ENCODE peak calls at places on chromosomes 4 and X, in seven cellular contexts. One of them, this sample, is unnamed.

GRCh38 chr4:39613093-39613656 is 25.5 kb downstream of the SMIM14 start:
- DNase-seq in neuronal stem cell: no peak
- DNase-seq in mesendoderm: no peak
- DNase-seq in H9: no peak
- DNase-seq in H1: no peak
- DNase-seq in trophoblast cell: no peak
- DNase-seq in mesenchymal stem cell: peak; percentile 68
- DNase-seq in this sample: peak; percentile 58

GRCh38 chr4:111214371-111214770 is 591.5 kb upstream of the PITX2 start:
- DNase-seq in neuronal stem cell: no peak
- DNase-seq in mesendoderm: no peak
- DNase-seq in H9: no peak
- DNase-seq in H1: no peak
- DNase-seq in trophoblast cell: no peak
- DNase-seq in mesenchymal stem cell: no peak
- DNase-seq in this sample: no peak

GRCh38 chrX:53085661-53086229 is 3.6 kb downstream of the TSPYL2 start:
- DNase-seq in neuronal stem cell: no peak
- DNase-seq in mesendoderm: no peak
- DNase-seq in H9: no peak
- DNase-seq in H1: no peak
- DNase-seq in trophoblast cell: no peak
- DNase-seq in mesenchymal stem cell: no peak
- DNase-seq in this sample: no peak

GRCh38 chr4:6179362-6179761 is 21.0 kb downstream of the JAKMIP1 start:
- DNase-seq in neuronal stem cell: no peak
- DNase-seq in mesendoderm: no peak
- DNase-seq in H9: no peak
- DNase-seq in H1: no peak
- DNase-seq in trophoblast cell: no peak
- DNase-seq in mesenchymal stem cell: no peak
- DNase-seq in this sample: no peak

GRCh38 chr4:7160951-7161440 is 31.3 kb upstream of the SORCS2 start:
- DNase-seq in neuronal stem cell: no peak
- DNase-seq in mesendoderm: no peak
- DNase-seq in H9: peak; percentile 15
- DNase-seq in H1: no peak
- DNase-seq in trophoblast cell: no peak
- DNase-seq in mesenchymal stem cell: no peak
- DNase-seq in this sample: no peak

GRCh38 chrX:68833855-68834331 is 5.1 kb downstream of the EFNB1 start:
- DNase-seq in neuronal stem cell: no peak
- DNase-seq in mesendoderm: no peak
- DNase-seq in H9: peak; percentile 16
- DNase-seq in H1: no peak
- DNase-seq in trophoblast cell: peak; percentile 27
- DNase-seq in mesenchymal stem cell: no peak
- DNase-seq in this sample: no peak

GRCh38 chrX:30642642-30643041 is 10.6 kb upstream of the GK start:
- DNase-seq in neuronal stem cell: no peak
- DNase-seq in mesendoderm: no peak
- DNase-seq in H9: no peak
- DNase-seq in H1: no peak
- DNase-seq in trophoblast cell: no peak
- DNase-seq in mesenchymal stem cell: no peak
- DNase-seq in this sample: no peak

GRCh38 chr4:177128306-177128705 is 181.4 kb upstream of the NEIL3 start:
- DNase-seq in neuronal stem cell: no peak
- DNase-seq in mesendoderm: no peak
- DNase-seq in H9: no peak
- DNase-seq in H1: no peak
- DNase-seq in trophoblast cell: peak; percentile 15
- DNase-seq in mesenchymal stem cell: peak; percentile 48
- DNase-seq in this sample: peak; percentile 72

GRCh38 chrX:136130931-136131843 is 16.1 kb upstream of the FHL1 start:
- DNase-seq in neuronal stem cell: no peak
- DNase-seq in mesendoderm: no peak
- DNase-seq in H9: no peak
- DNase-seq in H1: no peak
- DNase-seq in trophoblast cell: peak; percentile 13
- DNase-seq in mesenchymal stem cell: peak; percentile 84
- DNase-seq in this sample: peak; percentile 82

GRCh38 chr4:74018771-74019170 is 19.7 kb downstream of the CXCL3 start:
- DNase-seq in neuronal stem cell: no peak
- DNase-seq in mesendoderm: no peak
- DNase-seq in H9: no peak
- DNase-seq in H1: no peak
- DNase-seq in trophoblast cell: no peak
- DNase-seq in mesenchymal stem cell: no peak
- DNase-seq in this sample: peak; percentile 14

GRCh38 chr4:88985088-88985779 is 71.8 kb downstream of the FAM13A start:
- DNase-seq in neuronal stem cell: no peak
- DNase-seq in mesendoderm: no peak
- DNase-seq in H9: no peak
- DNase-seq in H1: no peak
- DNase-seq in trophoblast cell: no peak
- DNase-seq in mesenchymal stem cell: peak; percentile 42
- DNase-seq in this sample: peak; percentile 89

GRCh38 chrX:38214551-38214950 is 6.1 kb downstream of the SRPX start:
- DNase-seq in neuronal stem cell: no peak
- DNase-seq in mesendoderm: no peak
- DNase-seq in H9: no peak
- DNase-seq in H1: no peak
- DNase-seq in trophoblast cell: no peak
- DNase-seq in mesenchymal stem cell: no peak
- DNase-seq in this sample: peak; percentile 42

GRCh38 chr4:104334410-104334809 is 160.3 kb downstream of the CXXC4 start:
- DNase-seq in neuronal stem cell: no peak
- DNase-seq in mesendoderm: no peak
- DNase-seq in H9: no peak
- DNase-seq in H1: no peak
- DNase-seq in trophoblast cell: no peak
- DNase-seq in mesenchymal stem cell: no peak
- DNase-seq in this sample: no peak

GRCh38 chr4:68535976-68536375 is 40.1 kb downstream of the UGT2B17 start:
- DNase-seq in neuronal stem cell: no peak
- DNase-seq in mesendoderm: no peak
- DNase-seq in H9: no peak
- DNase-seq in H1: no peak
- DNase-seq in trophoblast cell: no peak
- DNase-seq in mesenchymal stem cell: no peak
- DNase-seq in this sample: no peak

DNA sequence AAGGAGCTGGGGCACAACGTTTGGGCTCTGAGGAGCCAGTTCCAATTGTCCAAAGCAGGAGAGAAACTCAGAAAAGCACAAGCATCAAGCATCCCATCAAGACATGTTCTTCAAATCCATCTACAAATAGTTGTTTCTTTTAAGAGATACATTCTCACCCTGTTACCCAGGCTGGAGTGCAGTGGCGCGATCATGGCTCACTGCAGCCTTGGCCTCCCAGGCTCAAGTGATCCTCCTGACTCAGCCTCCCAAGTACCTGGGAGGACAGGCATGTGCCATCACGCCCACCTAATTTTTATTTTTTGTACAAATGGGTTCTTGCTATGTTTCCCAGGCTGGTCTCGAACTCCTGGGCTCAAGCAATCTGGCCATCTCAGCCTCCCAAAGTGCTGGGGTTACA is 18.1 kb downstream of the NELFA start:
- DNase-seq in neuronal stem cell: no peak
- DNase-seq in mesendoderm: no peak
- DNase-seq in H9: no peak
- DNase-seq in H1: no peak
- DNase-seq in trophoblast cell: no peak
- DNase-seq in mesenchymal stem cell: no peak
- DNase-seq in this sample: no peak
- H2BK120ac ChIP-seq in neuronal stem cell: no peak overlapping the region
- H2BK120ac ChIP-seq in mesendoderm: no peak overlapping the region
- H2BK120ac ChIP-seq in H9: no peak overlapping the region
- H2BK120ac ChIP-seq in H1: no peak overlapping the region
- H2BK120ac ChIP-seq in trophoblast cell: no peak overlapping the region
- H2BK120ac ChIP-seq in mesenchymal stem cell: no peak overlapping the region
- H2BK120ac ChIP-seq in this sample: no peak overlapping the region

DNA sequence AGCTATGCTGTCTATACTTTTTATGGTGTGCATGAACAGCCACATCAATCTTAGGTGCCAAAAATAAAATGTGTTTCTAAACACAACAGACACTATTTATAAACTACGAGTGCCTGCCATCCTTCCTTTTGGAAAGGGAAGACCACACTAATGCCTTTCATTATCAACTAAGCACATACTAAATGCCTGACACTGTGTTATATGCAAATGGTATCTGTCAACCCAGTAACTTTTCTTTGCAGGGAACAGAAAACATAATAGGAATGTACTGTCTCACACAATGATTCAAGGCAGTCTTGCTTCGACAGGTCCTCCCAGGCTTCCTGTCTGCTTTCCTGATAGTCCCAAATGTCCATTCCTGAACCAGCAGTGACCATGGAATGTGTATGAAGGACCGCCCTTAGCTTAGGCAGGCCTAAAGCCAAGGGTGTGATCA is 43.8 kb downstream of the ADGRA3 start:
- DNase-seq in neuronal stem cell: no peak
- DNase-seq in mesendoderm: no peak
- DNase-seq in H9: no peak
- DNase-seq in H1: no peak
- DNase-seq in trophoblast cell: no peak
- DNase-seq in mesenchymal stem cell: peak; percentile 38
- DNase-seq in this sample: peak; percentile 10
- H2BK120ac ChIP-seq in neuronal stem cell: no peak overlapping the region
- H2BK120ac ChIP-seq in mesendoderm: no peak overlapping the region
- H2BK120ac ChIP-seq in H9: no peak overlapping the region
- H2BK120ac ChIP-seq in H1: no peak overlapping the region
- H2BK120ac ChIP-seq in trophoblast cell: no peak overlapping the region
- H2BK120ac ChIP-seq in mesenchymal stem cell: no peak overlapping the region
- H2BK120ac ChIP-seq in this sample: peak overlapping the region; percentile 16

GRCh38 chr4:168485511-168485910 is 5.2 kb upstream of the DDX60L start:
- DNase-seq in neuronal stem cell: no peak
- DNase-seq in mesendoderm: peak; percentile 49
- DNase-seq in H9: no peak
- DNase-seq in H1: no peak
- DNase-seq in trophoblast cell: peak; percentile 58
- DNase-seq in mesenchymal stem cell: no peak
- DNase-seq in this sample: no peak
- H2BK120ac ChIP-seq in neuronal stem cell: no peak overlapping the region
- H2BK120ac ChIP-seq in mesendoderm: no peak overlapping the region
- H2BK120ac ChIP-seq in H9: no peak overlapping the region
- H2BK120ac ChIP-seq in H1: no peak overlapping the region
- H2BK120ac ChIP-seq in trophoblast cell: no peak overlapping the region
- H2BK120ac ChIP-seq in mesenchymal stem cell: no peak overlapping the region
- H2BK120ac ChIP-seq in this sample: peak overlapping the region; percentile 78

GRCh38 chrX:20294284-20294683 is 27.6 kb upstream of the RPS6KA3 start:
- DNase-seq in neuronal stem cell: no peak
- DNase-seq in mesendoderm: no peak
- DNase-seq in H9: no peak
- DNase-seq in H1: no peak
- DNase-seq in trophoblast cell: no peak
- DNase-seq in mesenchymal stem cell: no peak
- DNase-seq in this sample: no peak
- H2BK120ac ChIP-seq in neuronal stem cell: no peak overlapping the region
- H2BK120ac ChIP-seq in mesendoderm: no peak overlapping the region
- H2BK120ac ChIP-seq in H9: no peak overlapping the region
- H2BK120ac ChIP-seq in H1: no peak overlapping the region
- H2BK120ac ChIP-seq in trophoblast cell: no peak overlapping the region
- H2BK120ac ChIP-seq in mesenchymal stem cell: no peak overlapping the region
- H2BK120ac ChIP-seq in this sample: no peak overlapping the region

DNA sequence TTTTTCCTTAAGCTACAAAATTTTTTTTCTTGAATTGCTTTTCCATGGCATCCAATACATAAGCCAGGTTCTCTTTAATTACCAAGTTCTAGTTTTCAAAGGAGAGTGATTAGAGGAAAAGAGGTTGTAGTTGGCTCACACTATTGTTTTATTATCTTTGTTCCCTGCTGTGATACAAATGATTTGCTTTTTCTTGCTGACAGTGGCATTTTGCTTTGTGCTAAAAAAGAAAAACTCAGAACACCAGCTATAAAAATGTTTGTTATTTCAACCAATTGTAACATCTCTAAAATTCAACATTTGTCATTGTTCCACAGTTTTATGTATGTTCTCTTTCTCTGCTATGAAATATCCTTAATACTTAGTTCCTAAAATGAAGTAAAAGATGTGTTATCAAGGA is 1817.2 kb downstream of the STIM2 start:
- DNase-seq in neuronal stem cell: no peak
- DNase-seq in mesendoderm: peak; percentile 45
- DNase-seq in H9: no peak
- DNase-seq in H1: no peak
- DNase-seq in trophoblast cell: no peak
- DNase-seq in mesenchymal stem cell: no peak
- DNase-seq in this sample: no peak
- H2BK120ac ChIP-seq in neuronal stem cell: no peak overlapping the region
- H2BK120ac ChIP-seq in mesendoderm: no peak overlapping the region
- H2BK120ac ChIP-seq in H9: no peak overlapping the region
- H2BK120ac ChIP-seq in H1: no peak overlapping the region
- H2BK120ac ChIP-seq in trophoblast cell: no peak overlapping the region
- H2BK120ac ChIP-seq in mesenchymal stem cell: no peak overlapping the region
- H2BK120ac ChIP-seq in this sample: no peak overlapping the region

This sample was measured in IMR-90.